ENCODE peak calls at places on chromosome 18, in ten cellular contexts. S is hepatocyte, Q is fibroblast of mammary gland, V is PC-3, T is MM.1S, K is uterus, X is PC-9, E is astrocyte of the spinal cord, H is transverse colon, J is mucosa of descending colon. F is an unnamed sample.

GRCh38 chr18:68414407-68414806 is 300.5 kb downstream of the TMX3 start:
- DNase-seq in S (no peak), Q (no peak), V (no peak), T (no peak), K (no peak), X (no peak), E (no peak), H (no peak), J (no peak), F (no peak)

GRCh38 chr18:59919026-59919425 is 19.2 kb downstream of the PMAIP1 start:
- DNase-seq in S (no peak), Q (no peak), V (no peak), T (no peak), K (no peak), X (no peak), E (no peak), H (no peak), J (no peak), F (no peak)

GRCh38 chr18:69951182-69951581 is 3.5 kb upstream of the CD226 start:
- DNase-seq in S (no peak), Q (no peak), V (no peak), T (no peak), K (no peak), X (no peak), E (peak; percentile 32), H (no peak), J (no peak), F (peak; percentile 69)

GRCh38 chr18:12038082-12038660 is 55.5 kb upstream of the ANKRD62 start:
- DNase-seq in S (peak; percentile 48), Q (peak; percentile 43), V (no peak), T (no peak), K (peak; percentile 39), X (peak; percentile 16), E (no peak), H (peak; percentile 26), J (no peak), F (peak; percentile 22)

GRCh38 chr18:51668632-51669031 is 471.2 kb upstream of the MEX3C start:
- DNase-seq in S (no peak), Q (no peak), V (no peak), T (peak; percentile 10), K (no peak), X (no peak), E (no peak), H (no peak), J (no peak), F (no peak)

GRCh38 chr18:13290856-13291271 is 72.3 kb downstream of the LDLRAD4 start:
- DNase-seq in S (no peak), Q (no peak), V (no peak), T (no peak), K (no peak), X (no peak), E (no peak), H (no peak), J (no peak), F (no peak)

GRCh38 chr18:72674710-72675109 is 130.6 kb upstream of the CBLN2 start:
- DNase-seq in S (no peak), Q (peak; percentile 0), V (no peak), T (no peak), K (no peak), X (no peak), E (no peak), H (no peak), J (no peak), F (no peak)

GRCh38 chr18:10912790-10913560 is 236.4 kb downstream of the PIEZO2 start:
- DNase-seq in S (peak; percentile 40), Q (peak; percentile 81), V (no peak), T (no peak), K (no peak), X (no peak), E (peak; percentile 89), H (no peak), J (no peak), F (peak; percentile 93)

GRCh38 chr18:12726774-12727550 is 24.1 kb downstream of the PSMG2 start:
- DNase-seq in S (peak; percentile 83), Q (peak; percentile 77), V (peak; percentile 92), T (peak; percentile 63), K (peak; percentile 30), X (peak; percentile 68), E (peak; percentile 74), H (peak; percentile 34), J (no peak), F (peak; percentile 89)

GRCh38 chr18:13036622-13037320 is 45.6 kb downstream of the CEP192 start:
- DNase-seq in S (no peak), Q (peak; percentile 13), V (peak; percentile 29), T (no peak), K (no peak), X (no peak), E (peak; percentile 18), H (no peak), J (no peak), F (no peak)

GRCh38 chr18:2406544-2406943 is 164.8 kb downstream of the METTL4 start:
- DNase-seq in S (peak; percentile 12), Q (peak; percentile 63), V (peak; percentile 20), T (no peak), K (no peak), X (no peak), E (peak; percentile 58), H (no peak), J (no peak), F (peak; percentile 47)

GRCh38 chr18:46636040-46636630 is 20.9 kb downstream of the LOXHD1 start:
- DNase-seq in S (no peak), Q (no peak), V (no peak), T (no peak), K (no peak), X (no peak), E (no peak), H (no peak), J (no peak), F (no peak)

GRCh38 chr18:45402485-45403056 is 212.7 kb upstream of the SLC14A2 start:
- DNase-seq in S (no peak), Q (peak; percentile 91), V (peak; percentile 83), T (no peak), K (no peak), X (no peak), E (peak; percentile 82), H (peak; percentile 38), J (no peak), F (peak; percentile 35)

GRCh38 chr18:39647627-39648502 is 2082.3 kb upstream of the CELF4 start:
- DNase-seq in S (peak; percentile 17), Q (peak; percentile 94), V (peak; percentile 68), T (no peak), K (no peak), X (peak; percentile 18), E (peak; percentile 95), H (no peak), J (no peak), F (peak; percentile 92)

GRCh38 chr18:63339920-63340484 is 20.4 kb upstream of the BCL2 start:
- DNase-seq in S (peak; percentile 67), Q (peak; percentile 58), V (peak; percentile 46), T (peak; percentile 35), K (no peak), X (no peak), E (peak; percentile 40), H (no peak), J (no peak), F (peak; percentile 58)

GRCh38 chr18:39655341-39655740 is 2089.7 kb upstream of the CELF4 start:
- DNase-seq in S (no peak), Q (peak; percentile 21), V (no peak), T (no peak), K (no peak), X (no peak), E (no peak), H (no peak), J (no peak), F (peak; percentile 30)

GRCh38 chr18:37122877-37123276 is 293.9 kb downstream of the KIAA1328 start:
- DNase-seq in S (peak; percentile 9), Q (no peak), V (no peak), T (no peak), K (no peak), X (no peak), E (peak; percentile 11), H (no peak), J (no peak), F (no peak)

GRCh38 chr18:32899819-32900218 is 127.0 kb upstream of the KLHL14 start:
- DNase-seq in S (no peak), Q (peak; percentile 68), V (peak; percentile 3), T (no peak), K (no peak), X (no peak), E (no peak), H (no peak), J (no peak), F (peak; percentile 52)

GRCh38 chr18:55115606-55116005 is 156.3 kb upstream of the CCDC68 start:
- DNase-seq in S (no peak), Q (peak; percentile 28), V (no peak), T (no peak), K (no peak), X (no peak), E (no peak), H (no peak), J (no peak), F (peak; percentile 59)
- H3K4me3 ChIP-seq in S (no peak overlapping the region), Q (no peak overlapping the region), V (no peak overlapping the region), T (no peak overlapping the region), K (no peak overlapping the region), X (no peak overlapping the region), E (no peak overlapping the region), H (no peak overlapping the region), J (no peak overlapping the region), F (no peak overlapping the region)

DNA sequence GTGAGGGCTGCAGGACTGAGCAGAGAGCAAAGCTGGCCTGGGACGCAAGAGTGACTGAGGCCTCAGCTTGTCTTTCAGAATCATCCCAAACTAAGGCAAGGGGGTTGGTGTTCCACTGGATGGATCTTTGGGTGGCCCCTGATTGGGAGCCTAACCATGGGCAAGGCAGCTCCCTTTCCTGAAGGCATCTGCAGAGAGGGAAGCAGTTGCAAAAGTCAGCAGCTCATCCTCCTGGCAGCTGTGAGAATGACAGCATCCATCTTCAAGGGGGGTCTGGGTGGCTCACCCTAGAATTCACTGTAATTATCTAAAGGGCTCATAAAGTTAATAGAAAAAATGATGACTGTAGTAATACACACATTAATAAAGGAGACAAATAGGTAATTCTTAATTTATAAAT is 46.5 kb upstream of the RAB31 start:
- DNase-seq in S (no peak), Q (peak; percentile 51), V (peak; percentile 56), T (no peak), K (no peak), X (no peak), E (no peak), H (no peak), J (no peak), F (no peak)
- TF ChIP-seq CTCF in S (no peak), Q (peak; percentile 43), V (peak; percentile 68), T (no peak), K (no peak), X (no peak), E (peak; percentile 43), H (no peak), J (no peak), F (peak; percentile 34)

GRCh38 chr18:27627927-27628326 is 442.8 kb upstream of the CHST9 start:
- DNase-seq in S (no peak), Q (no peak), V (peak; percentile 31), T (no peak), K (no peak), X (no peak), E (no peak), H (no peak), J (no peak), F (no peak)
- H3K4me3 ChIP-seq in S (no peak overlapping the region), Q (no peak overlapping the region), V (no peak overlapping the region), T (no peak overlapping the region), K (no peak overlapping the region), X (no peak overlapping the region), E (no peak overlapping the region), H (no peak overlapping the region), J (no peak overlapping the region), F (no peak overlapping the region)

DNA sequence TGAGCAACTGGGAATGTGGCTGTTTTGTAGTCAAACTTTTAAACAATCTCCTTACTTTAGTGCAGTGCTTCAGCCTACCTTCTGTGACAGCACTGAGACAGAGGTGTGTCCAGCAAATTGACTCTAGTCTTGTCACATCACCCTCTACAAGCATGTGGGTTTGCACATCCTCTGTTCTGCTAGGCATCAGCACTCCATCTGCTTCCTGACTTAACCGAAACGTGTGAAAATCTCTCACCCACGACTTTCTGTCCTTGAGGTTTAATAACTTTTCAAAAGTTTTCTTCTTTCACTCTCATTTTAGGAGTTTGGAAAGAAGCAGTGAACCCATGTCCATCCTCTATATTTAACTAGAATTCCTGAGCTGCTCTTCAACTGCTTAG is 42.6 kb downstream of the TTR start:
- DNase-seq in S (no peak), Q (no peak), V (no peak), T (peak; percentile 13), K (no peak), X (no peak), E (no peak), H (no peak), J (no peak), F (no peak)
- TF ChIP-seq CTCF in S (no peak), Q (no peak), V (no peak), T (no peak), K (no peak), X (no peak), E (no peak), H (no peak), J (no peak), F (no peak)